ENCODE peak calls at places on chromosome 9, in five cellular contexts. I, J, U, V and X are unnamed samples.

GRCh38 chr9:111038336-111039202 is at the start of gene LPAR1:
- DNase-seq in I (no peak), J (peak; percentile 24), U (no peak), V (peak; percentile 84), X (no peak)

GRCh38 chr9:135516132-135516860 is 4.9 kb upstream of the LCN1 start:
- DNase-seq in I (no peak), J (no peak), U (no peak), V (no peak), X (no peak)

GRCh38 chr9:107462691-107463090 is 26.9 kb downstream of the KLF4 start:
- DNase-seq in I (no peak), J (no peak), U (peak; percentile 23), V (no peak), X (no peak)

GRCh38 chr9:8649157-8649556 is 849.6 kb upstream of the DMAC1 start:
- DNase-seq in I (peak; percentile 19), J (no peak), U (no peak), V (no peak), X (no peak)

GRCh38 chr9:96136992-96137665 is 164.8 kb downstream of the HSD17B3 start:
- DNase-seq in I (peak; percentile 69), J (no peak), U (no peak), V (no peak), X (no peak)

GRCh38 chr9:19946446-19947109 is 157.7 kb upstream of the SLC24A2 start:
- DNase-seq in I (no peak), J (no peak), U (no peak), V (peak; percentile 57), X (no peak)

GRCh38 chr9:71965403-71965802 is 54.0 kb downstream of the C9orf85 start:
- DNase-seq in I (no peak), J (no peak), U (no peak), V (no peak), X (no peak)

GRCh38 chr9:71685394-71685793 is 82.9 kb downstream of the CEMIP2 start:
- DNase-seq in I (no peak), J (no peak), U (no peak), V (no peak), X (no peak)

GRCh38 chr9:71763752-71764332 is 4.5 kb downstream of the CEMIP2 start:
- DNase-seq in I (no peak), J (no peak), U (no peak), V (no peak), X (no peak)

GRCh38 chr9:117405950-117406705 is 8.7 kb downstream of the ASTN2 start:
- DNase-seq in I (no peak), J (no peak), U (no peak), V (no peak), X (no peak)

GRCh38 chr9:14417230-14417629 is 103.3 kb upstream of the NFIB start:
- DNase-seq in I (no peak), J (no peak), U (no peak), V (no peak), X (no peak)

GRCh38 chr9:122263699-122264349 is 816 bp downstream of the RBM18 start:
- DNase-seq in I (no peak), J (no peak), U (no peak), V (no peak), X (no peak)

GRCh38 chr9:13529321-13530104 is 250.0 kb upstream of the MPDZ start:
- DNase-seq in I (no peak), J (no peak), U (no peak), V (no peak), X (no peak)

GRCh38 chr9:101437806-101438232 is 2.2 kb upstream of the ALDOB start:
- DNase-seq in I (no peak), J (no peak), U (peak; percentile 76), V (no peak), X (no peak)

GRCh38 chr9:97880336-97880735 is 27.3 kb downstream of the FOXE1 start:
- DNase-seq in I (no peak), J (no peak), U (no peak), V (no peak), X (no peak)

GRCh38 chr9:31272456-31273295 is 1111.8 kb upstream of the ACO1 start:
- DNase-seq in I (no peak), J (peak; percentile 63), U (no peak), V (no peak), X (no peak)

GRCh38 chr9:99057665-99058625 is 47.0 kb upstream of the TGFBR1 start:
- DNase-seq in I (peak; percentile 64), J (no peak), U (no peak), V (no peak), X (no peak)

GRCh38 chr9:42386477-42386876 is 203.0 kb downstream of the SPATA31A6 start:
- DNase-seq in I (no peak), J (no peak), U (no peak), V (no peak), X (no peak)

GRCh38 chr9:14573319-14573718 is 119.9 kb downstream of the ZDHHC21 start:
- DNase-seq in I (no peak), J (no peak), U (no peak), V (no peak), X (no peak)

GRCh38 chr9:34451545-34451944 is 6.8 kb downstream of the FAM219A start:
- DNase-seq in I (no peak), J (no peak), U (no peak), V (no peak), X (no peak)

DNA sequence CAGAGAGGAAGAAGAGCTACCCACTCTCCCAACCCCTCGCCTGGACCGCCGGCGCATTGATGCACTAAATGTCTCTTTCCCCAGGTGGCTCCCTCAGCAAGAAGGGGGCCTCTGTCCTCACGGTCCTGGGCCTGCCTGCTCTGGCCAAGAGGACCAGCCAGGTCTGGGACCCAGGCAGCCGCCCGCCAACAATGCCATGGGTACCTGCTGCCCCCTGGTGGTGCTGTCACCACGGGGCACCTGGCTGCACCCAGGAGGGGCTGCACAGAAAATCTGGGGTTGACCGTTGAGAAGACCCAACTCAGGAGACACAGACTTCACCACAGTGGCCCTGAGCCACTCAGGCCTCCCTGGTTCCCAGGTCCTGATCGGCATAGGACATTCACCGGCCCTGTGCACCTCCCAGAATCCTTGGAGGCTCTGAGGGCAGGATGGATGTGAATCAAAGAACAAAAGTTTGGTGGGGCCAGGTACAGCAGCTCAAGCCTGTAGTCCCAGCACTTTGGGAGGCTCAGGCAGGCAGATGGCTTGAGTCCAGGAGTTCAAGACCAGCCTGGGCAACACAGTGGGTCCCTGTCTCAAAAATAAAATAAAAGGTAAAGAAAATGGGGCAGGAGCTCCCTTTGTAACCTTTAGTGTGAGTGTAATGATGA is 2.4 kb upstream of the VAV2 start:
- DNase-seq in I (no peak), J (peak; percentile 46), U (peak; percentile 64), V (peak; percentile 92), X (no peak)
- TF ChIP-seq REST in I (no peak), J (no peak), U (no peak), V (no peak), X (no peak)

GRCh38 chr9:130265431-130266235 is at the start of gene HMCN2:
- DNase-seq in I (no peak), J (no peak), U (no peak), V (peak; percentile 87), X (no peak)

GRCh38 chr9:130267930-130268329 is 2.4 kb downstream of the HMCN2 start:
- DNase-seq in I (no peak), J (no peak), U (no peak), V (no peak), X (no peak)

GRCh38 chr9:130271473-130271872 is 5.9 kb downstream of the HMCN2 start:
- DNase-seq in I (no peak), J (no peak), U (no peak), V (no peak), X (no peak)

GRCh38 chr9:130266236-130267098 is 907 bp downstream of the HMCN2 start:
- DNase-seq in I (no peak), J (no peak), U (no peak), V (no peak), X (no peak)

DNA sequence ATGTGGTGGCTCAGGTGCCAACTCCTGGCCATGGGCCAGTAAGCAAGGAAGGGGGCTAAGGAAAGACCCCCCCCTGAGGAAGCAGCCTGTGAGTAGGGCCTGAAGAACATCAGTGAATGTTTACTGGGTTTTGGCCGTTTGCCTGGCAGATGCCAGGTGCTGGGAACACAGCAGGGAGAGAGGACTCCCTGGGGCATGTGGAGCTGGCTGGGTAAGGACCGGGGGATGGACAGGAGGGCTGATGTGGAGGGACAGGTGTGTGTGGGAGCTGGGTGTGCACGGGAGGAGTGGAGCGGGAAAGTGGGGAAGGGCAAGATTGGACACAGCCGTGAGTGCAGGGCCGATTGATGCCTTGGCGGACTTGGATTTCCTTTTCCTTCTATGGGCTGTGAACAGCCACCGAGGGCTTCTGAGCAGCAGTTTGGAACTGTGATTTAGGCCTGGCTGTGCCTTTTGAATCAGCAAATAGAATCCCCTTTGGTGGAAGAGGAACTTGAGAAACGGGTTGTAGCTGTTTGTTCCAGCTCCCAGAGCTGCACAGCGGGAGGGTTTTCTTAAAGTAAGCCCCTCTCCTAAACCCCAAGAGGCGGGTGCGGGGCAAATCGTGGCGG is 3.1 kb downstream of the HMCN2 start:
- DNase-seq in I (no peak), J (no peak), U (no peak), V (peak; percentile 62), X (no peak)
- TF ChIP-seq SIN3A in I (no peak), J (no peak), U (no peak), V (no peak), X (no peak)

DNA sequence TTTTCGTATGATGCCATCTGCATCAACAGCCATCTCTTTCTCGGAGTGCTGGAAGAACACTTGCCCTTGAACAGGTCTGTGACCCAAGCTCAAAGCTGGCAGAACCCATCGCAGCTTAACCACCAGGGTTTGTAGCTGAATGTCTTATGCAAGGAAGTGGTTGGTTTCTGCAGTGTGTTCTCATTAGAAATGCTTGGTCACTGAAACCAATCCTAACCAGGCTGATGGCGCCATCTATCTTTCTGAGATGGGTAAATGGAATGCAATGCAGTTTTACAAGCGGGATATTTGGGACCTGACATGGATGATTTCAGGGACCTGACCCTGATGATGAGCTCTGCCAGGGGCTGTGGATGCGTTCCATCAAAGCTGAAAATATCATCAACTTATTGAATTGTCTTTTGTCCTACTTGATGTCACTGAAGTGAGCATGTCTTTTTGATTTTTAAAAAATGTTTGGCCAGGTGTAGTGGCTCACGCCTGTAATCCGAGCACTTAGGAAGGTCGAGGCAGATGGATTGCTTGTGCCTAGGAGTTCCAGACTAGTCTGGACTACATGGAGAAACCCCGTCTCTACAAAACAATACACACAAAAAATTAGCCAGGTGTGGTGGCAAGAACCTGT is 28.7 kb downstream of the DMRT3 start:
- DNase-seq in I (peak; percentile 53), J (peak; percentile 24), U (peak; percentile 47), V (peak; percentile 24), X (peak; percentile 30)
- TF ChIP-seq REST in I (no peak), J (no peak), U (no peak), V (no peak), X (no peak)

DNA sequence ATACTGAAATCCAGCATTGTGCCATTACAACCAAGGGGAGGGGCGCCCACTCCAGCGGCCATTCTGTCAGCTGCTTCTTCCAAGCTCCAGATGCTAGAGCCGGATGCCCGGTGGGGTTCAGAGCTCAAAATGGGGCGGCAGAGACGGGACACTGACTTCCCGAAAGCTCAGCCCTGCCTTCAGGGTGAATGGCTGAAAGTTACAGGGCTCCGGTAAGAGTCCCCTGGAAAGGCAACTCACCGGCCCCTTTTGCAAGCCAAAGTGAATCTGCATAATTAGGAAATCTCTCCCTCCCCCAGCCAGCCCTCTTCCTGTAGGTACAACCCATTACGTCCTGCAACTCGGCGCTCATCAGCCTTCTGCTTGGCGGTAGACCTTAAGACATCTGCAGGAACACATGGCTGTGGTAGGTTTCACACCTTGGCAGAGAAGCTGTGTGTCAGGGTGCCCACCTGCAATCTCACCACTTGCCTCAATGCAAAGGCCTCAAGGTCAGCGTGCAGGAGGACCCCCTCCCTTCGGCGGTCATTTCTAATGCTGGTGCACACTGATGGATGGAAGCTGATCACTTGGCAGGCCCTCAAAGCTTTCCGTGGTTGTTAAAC is 67.1 kb downstream of the CRB2 start:
- DNase-seq in I (no peak), J (no peak), U (no peak), V (no peak), X (no peak)
- TF ChIP-seq SIN3A in I (no peak), J (no peak), U (no peak), V (no peak), X (no peak)

GRCh38 chr9:131012396-131012917 is 3.5 kb downstream of the LAMC3 start:
- DNase-seq in I (no peak), J (no peak), U (no peak), V (peak; percentile 23), X (no peak)
- TF ChIP-seq REST in I (no peak), J (no peak), U (no peak), V (no peak), X (no peak)